ENCODE peak calls at places on chromosomes 2 and 18, in eight cellular contexts. A is Peyer's patch, S is A549, O is bronchial epithelial cell, P is adrenal gland, Z is RWPE1, R is progenitor cell of endocrine pancreas, L is AG09309. X is an unnamed sample.

GRCh38 chr18:51070545-51070944 is 40.5 kb downstream of the SMAD4 start:
- DNase-seq in S (no peak), A (no peak), Z (peak), P (no peak), R (no peak), L (peak), O (peak), X (no peak)

GRCh38 chr2:37625156-37625555 is 46.3 kb downstream of the CDC42EP3 start:
- DNase-seq in P (no peak), L (no peak), Z (peak), O (peak), S (no peak), R (no peak), A (no peak), X (no peak)

GRCh38 chr2:113770929-113771328 is 14.5 kb upstream of the SLC35F5 start:
- DNase-seq in Z (no peak), P (no peak), R (no peak), A (no peak), O (no peak), S (no peak), L (no peak), X (no peak)

GRCh38 chr2:225911019-225911418 is 511.5 kb downstream of the NYAP2 start:
- DNase-seq in R (no peak), L (no peak), P (no peak), Z (no peak), A (no peak), S (no peak), O (no peak), X (no peak)

GRCh38 chr2:61721382-61721781 is 132.5 kb downstream of the FAM161A start:
- DNase-seq in A (no peak), R (no peak), P (no peak), S (no peak), O (no peak), L (no peak), Z (no peak), X (no peak)

GRCh38 chr2:141737463-141737862 is 393.4 kb downstream of the LRP1B start:
- DNase-seq in L (no peak), O (no peak), R (no peak), P (no peak), A (no peak), Z (no peak), S (no peak), X (no peak)

GRCh38 chr2:217459675-217460405 is 543.0 kb downstream of the TNS1 start:
- DNase-seq in Z (no peak), A (no peak), R (no peak), O (no peak), S (no peak), P (no peak), L (no peak), X (no peak)

GRCh38 chr2:208620487-208620978 is 213.9 kb downstream of the PTH2R start:
- DNase-seq in A (no peak), L (no peak), P (no peak), Z (no peak), O (no peak), R (no peak), S (no peak), X (no peak)

DNA sequence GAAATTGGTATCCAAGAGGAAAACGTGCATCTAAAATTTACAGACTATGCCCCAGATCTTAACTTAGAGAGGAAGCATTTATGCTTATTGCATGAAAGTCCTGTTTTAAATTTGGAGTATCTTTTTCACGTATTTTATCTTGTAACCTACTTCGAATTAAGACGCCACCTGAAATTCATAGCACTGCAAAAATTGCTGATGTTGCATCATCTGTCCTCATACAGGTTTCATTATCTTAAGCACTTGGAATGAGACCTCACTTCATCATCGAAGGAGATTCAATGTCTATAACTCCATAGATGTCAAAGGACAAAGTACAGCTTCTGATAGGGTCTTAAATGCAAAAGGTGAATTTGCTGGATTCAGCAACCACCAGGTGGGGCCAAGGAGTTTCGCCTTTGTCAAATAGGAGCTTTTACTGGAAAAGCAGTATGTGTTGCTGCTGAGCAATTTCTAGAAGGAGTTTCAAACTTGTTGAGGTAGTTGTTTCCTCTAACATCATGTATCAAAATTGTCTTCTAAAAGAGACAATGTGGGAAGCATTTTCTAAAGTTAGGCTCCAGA is 106.4 kb upstream of the CCDC85A start:
- DNase-seq in P (no peak), L (no peak), Z (peak), O (peak), R (peak), A (no peak), S (peak), X (no peak)
- TF ChIP-seq CTCF in P (no peak), L (peak), Z (peak), O (peak), R (peak), A (no peak), S (peak), X (no peak)

GRCh38 chr2:179876266-179876665 is 14.9 kb upstream of the ZNF385B start:
- DNase-seq in A (no peak), L (no peak), S (no peak), P (no peak), R (no peak), Z (no peak), O (peak), X (no peak)
- TF ChIP-seq CTCF in A (no peak), L (no peak), S (no peak), P (no peak), R (no peak), Z (no peak), O (no peak), X (no peak)

DNA sequence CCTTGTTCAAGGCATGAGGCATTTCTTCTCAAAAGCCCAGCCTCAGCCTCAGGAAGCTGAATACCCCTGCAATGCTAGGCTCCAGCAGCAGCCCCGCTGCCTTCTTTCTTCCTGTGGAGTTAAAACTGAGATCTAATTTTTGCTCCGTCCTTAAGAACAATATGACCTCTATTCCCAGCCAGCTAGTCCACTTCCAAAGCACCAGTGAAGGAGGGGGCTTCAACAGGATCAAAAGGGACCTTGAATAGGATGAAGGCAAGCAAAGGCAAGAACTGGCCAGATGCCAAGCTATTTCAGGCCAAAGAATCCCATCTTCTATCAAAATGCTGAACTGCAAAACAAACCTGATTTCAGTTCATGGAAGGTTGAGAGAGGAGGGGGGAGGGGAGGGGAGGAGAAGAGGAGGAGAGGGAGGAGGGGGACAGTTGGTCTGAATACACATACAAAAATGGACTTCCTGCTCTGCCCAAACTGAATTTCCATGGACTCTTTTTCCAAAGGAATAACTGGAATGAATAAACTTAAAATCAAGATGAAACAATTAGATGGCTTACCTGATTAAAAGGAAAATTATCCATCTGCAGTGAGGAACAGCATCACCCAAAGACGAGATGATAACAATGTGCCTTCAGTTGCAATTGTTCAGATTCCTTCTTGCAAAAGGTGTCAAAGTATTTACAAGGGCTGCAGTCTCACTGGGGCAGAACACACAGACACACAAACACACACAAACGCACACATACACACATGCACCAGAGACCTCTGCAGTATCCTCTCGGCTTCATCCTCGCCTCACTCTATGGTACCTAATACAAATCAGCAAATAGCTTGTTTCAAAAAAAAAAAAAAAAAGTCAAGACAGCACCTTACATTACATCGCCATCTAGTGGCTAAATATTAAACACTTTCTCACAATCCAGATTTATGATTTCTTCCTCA is at the start of gene SCN1A:
- DNase-seq in L (peak), R (no peak), P (peak), A (no peak), Z (peak), S (peak), O (peak), X (no peak)
- TF ChIP-seq CTCF in L (peak), R (peak), P (peak), A (peak), Z (peak), S (peak), O (peak), X (no peak)

GRCh38 chr2:195533771-195534642 is 123.0 kb upstream of the SLC39A10 start:
- DNase-seq in R (no peak), A (peak), S (peak), O (peak), P (peak), Z (peak), L (peak), X (peak)
- TF ChIP-seq CTCF in R (no peak), A (no peak), S (peak), O (no peak), P (peak), Z (no peak), L (peak), X (no peak)

GRCh38 chr2:190950566-190950991 is 63.4 kb downstream of the STAT1 start:
- DNase-seq in Z (no peak), S (no peak), A (no peak), P (no peak), R (no peak), O (no peak), L (no peak), X (no peak)

GRCh38 chr2:190948671-190949070 is 65.3 kb downstream of the STAT1 start:
- DNase-seq in P (no peak), A (no peak), R (no peak), L (no peak), Z (no peak), S (no peak), O (peak), X (no peak)

GRCh38 chr2:190943706-190944105 is 63.1 kb downstream of the GLS start:
- DNase-seq in R (no peak), L (no peak), A (no peak), S (no peak), O (no peak), Z (no peak), P (no peak), X (no peak)

GRCh38 chr2:190947139-190947538 is 66.5 kb downstream of the GLS start:
- DNase-seq in Z (no peak), R (no peak), O (no peak), P (peak), A (no peak), S (no peak), L (no peak), X (no peak)

GRCh38 chr2:190947711-190948251 is 66.2 kb downstream of the STAT1 start:
- DNase-seq in Z (peak), O (peak), R (no peak), A (no peak), S (peak), P (no peak), L (no peak), X (no peak)
- TF ChIP-seq CTCF in Z (no peak), O (no peak), R (no peak), A (no peak), S (peak), P (no peak), L (peak), X (no peak)

DNA sequence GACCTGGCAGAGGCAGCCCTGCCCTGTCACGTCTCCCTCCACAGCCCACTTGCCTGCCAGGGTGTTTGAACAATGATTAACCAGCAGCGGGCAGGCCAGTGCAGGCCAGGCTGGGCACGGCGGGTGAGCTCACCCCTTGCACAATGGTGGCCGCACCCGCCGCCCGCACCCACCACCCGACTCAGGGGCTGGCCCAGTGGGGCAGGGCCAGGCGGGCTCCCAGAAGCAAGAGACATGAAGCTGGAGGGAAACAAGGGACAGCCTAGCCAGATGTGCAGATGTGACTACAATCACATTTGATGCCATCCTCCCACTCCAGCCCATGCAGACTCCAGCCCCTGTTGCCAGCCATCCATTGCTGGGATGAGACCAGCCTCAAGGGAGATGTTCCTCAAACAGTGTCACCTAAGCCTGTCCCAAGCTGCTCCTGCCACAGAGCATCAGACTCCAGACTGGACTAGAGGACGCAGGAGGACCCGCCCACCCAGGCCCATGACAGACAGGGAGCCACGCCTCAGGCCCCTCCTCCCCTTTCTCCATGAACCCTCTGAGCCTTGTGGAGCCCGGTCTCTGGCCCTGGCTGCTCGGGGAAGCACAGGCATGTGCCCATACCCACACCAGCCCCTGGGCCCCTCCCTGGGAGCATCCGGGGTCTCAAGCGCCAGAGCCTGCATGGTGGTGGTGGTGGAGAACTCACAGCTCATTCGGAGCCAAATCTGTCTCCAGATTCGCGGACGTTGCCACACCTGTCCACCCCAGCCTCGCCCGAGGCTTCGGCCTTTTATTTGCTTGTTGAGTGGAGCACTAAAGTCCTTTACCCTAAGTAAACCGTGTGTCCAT is 45.0 kb downstream of the SDC1 start:
- DNase-seq in A (peak), P (no peak), S (peak), L (no peak), O (peak), R (no peak), Z (peak), X (no peak)
- TF ChIP-seq CTCF in A (no peak), P (no peak), S (no peak), L (no peak), O (peak), R (no peak), Z (peak), X (no peak)

DNA sequence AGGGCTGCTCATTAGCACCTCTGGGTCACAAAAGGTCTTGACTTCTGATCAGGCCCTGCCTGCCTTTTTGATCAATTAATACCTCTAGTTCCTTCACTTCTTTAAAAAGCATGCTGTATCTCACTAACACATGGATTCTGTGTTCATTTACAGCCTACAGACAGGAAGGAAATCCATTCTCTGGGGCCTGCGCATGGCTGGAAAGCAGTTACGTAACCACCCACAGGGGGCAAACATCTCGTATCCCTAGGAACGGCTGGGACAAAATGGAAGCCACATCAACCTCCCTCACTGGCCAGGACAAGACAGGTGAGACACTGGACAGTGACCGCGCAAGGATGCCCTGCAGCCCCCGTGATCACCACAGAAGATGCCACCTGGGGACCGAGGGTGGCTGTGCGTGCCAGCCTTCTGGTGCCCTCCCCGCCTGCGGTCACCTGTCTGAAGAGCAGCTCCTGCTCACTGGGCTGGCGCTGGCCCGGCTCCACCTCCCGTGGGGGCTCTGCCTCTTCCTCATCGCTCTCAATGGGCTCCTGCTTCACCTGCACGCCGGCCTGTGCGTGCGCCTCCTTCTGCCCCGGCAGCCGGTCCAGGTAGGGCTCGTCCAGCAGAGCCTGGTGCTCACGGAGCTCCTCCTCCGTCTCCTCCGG is 266.9 kb downstream of the TWIST2 start:
- DNase-seq in O (no peak), L (no peak), Z (no peak), A (no peak), R (no peak), P (no peak), S (no peak), X (no peak)
- TF ChIP-seq CTCF in O (no peak), L (no peak), Z (no peak), A (no peak), R (no peak), P (no peak), S (no peak), X (no peak)

DNA sequence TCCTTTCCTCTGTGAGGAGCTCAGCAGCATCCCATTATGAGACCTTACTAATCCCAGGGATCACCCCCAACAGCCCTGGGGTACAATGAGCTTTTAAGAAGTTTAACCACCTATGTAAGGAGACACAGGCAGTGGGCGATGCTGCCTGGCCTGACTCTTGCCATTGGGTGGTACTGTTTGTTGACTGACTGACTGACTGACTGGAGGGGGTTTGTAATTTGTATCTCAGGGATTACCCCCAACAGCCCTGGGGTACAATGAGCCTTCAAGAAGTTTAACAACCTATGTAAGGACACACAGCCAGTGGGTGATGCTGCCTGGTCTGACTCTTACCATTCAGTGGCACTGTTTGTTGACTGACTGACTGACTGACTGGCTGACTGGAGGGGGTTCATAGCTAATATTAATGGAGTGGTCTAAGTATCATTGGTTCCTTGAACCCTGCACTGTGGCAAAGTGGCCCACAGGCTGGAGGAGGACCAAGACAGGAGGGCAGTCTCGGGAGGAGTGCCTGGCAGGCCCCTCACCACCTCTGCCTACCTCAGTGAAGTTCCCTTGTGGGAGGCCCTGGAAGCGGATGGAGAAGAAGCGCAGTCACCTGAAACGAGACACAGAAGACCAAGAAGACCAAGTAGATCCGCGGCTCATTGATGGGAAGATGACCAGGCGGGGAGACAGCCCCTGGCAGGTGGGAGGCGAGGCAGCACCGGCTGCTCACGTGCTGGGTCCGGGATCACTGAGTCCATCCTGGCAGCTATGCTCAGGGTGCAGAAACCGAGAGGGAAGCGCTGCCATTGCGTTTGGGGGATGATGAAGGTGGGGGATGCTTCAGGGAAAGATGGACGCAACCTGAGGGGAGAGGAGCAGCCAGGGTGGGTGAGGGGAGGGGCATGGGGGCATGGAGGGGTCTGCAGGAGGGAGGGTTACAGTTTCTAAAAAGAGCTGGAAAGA is 7.6 kb downstream of the PROC start:
- DNase-seq in R (no peak), L (no peak), A (no peak), Z (no peak), O (no peak), P (no peak), S (no peak), X (no peak)
- TF ChIP-seq CTCF in R (no peak), L (no peak), A (no peak), Z (no peak), O (no peak), P (no peak), S (no peak), X (no peak)

GRCh38 chr18:44323125-44323524 is 357.6 kb upstream of the SETBP1 start:
- DNase-seq in L (no peak), Z (no peak), A (no peak), R (no peak), O (no peak), P (no peak), S (no peak), X (no peak)

GRCh38 chr18:44321868-44322590 is 358.7 kb upstream of the SETBP1 start:
- DNase-seq in A (no peak), Z (no peak), O (no peak), P (no peak), R (no peak), S (no peak), L (no peak), X (no peak)

GRCh38 chr18:44325903-44326650 is 354.6 kb upstream of the SETBP1 start:
- DNase-seq in R (peak), A (peak), Z (peak), O (peak), S (peak), P (peak), L (peak), X (no peak)

GRCh38 chr18:44324361-44324760 is 356.3 kb upstream of the SETBP1 start:
- DNase-seq in S (no peak), L (no peak), R (no peak), O (no peak), A (no peak), Z (no peak), P (no peak), X (no peak)

DNA sequence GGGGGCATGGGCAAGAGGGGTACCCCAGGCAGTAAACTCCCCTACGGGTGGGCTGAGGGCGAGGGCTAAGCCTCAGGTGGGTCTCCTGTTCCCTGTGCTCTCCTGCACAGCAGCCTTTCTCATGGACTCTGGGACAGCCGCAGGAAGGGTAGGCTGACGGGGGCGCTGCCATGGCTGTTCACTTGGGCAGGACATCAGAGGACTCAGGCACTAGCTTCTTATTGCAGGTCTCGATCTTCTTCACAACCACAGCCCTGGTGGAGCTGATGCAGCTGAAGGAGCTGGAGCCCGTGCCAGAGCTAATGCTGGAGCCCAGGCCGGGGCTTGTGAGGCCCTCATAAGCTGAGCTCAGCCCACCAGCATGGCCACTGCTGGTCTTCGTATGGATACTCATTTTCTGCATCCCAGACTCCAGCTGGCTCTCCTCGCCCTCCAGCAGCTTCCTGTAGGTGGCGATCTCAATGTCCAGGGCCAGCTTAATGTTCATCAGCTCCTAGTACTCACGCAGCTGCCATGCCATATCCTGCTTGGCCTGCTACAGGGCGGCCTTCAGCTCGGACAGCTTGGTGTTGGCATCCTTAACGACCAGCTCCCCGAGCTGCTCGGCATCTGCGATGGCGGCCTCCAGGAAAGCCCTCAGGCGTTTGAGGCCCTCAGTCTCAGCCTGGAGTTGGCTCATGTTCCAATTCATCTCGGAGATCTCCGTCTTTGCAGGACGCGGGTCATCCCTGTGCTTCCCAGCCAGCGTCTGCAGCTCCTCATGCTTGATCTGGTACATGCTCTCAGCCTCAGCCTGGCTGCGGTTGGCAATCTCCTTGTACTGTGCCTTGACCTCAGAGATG is 359.8 kb upstream of the SETBP1 start:
- DNase-seq in L (no peak), S (no peak), P (no peak), Z (no peak), A (no peak), R (no peak), O (no peak), X (no peak)
- TF ChIP-seq CTCF in L (no peak), S (no peak), P (no peak), Z (no peak), A (no peak), R (no peak), O (no peak), X (no peak)

X was measured in activated B cell treated with CpG ODN at 0.5 μM for 24 hours.